ENCODE peak calls at places on chromosomes 13 and 19, in four cellular contexts. B, J, E and U are unnamed samples.

GRCh38 chr19:35120492-35120891 is 4.9 kb downstream of the FXYD3 start:
- DNase-seq in B (no peak), E (no peak), J (no peak), U (peak; percentile 68)

GRCh38 chr19:37874784-37875183 is 31.6 kb downstream of the WDR87 start:
- DNase-seq in E (no peak), B (no peak), J (no peak), U (no peak)

GRCh38 chr19:45768644-45769053 is 403 bp downstream of the SIX5 start:
- DNase-seq in J (peak; percentile 52), E (peak; percentile 80), B (peak; percentile 75), U (peak; percentile 70)

GRCh38 chr19:17807731-17808316 is 12.9 kb downstream of the B3GNT3 start:
- DNase-seq in B (no peak), J (no peak), E (no peak), U (no peak)

GRCh38 chr19:34193876-34194275 is 21.6 kb downstream of the LSM14A start:
- DNase-seq in B (no peak), J (no peak), E (no peak), U (no peak)

GRCh38 chr13:106612688-106613087 is 44.8 kb upstream of the ARGLU1 start:
- DNase-seq in J (peak; percentile 56), E (peak; percentile 29), B (no peak), U (no peak)

GRCh38 chr13:113646921-113647340 is 11.1 kb downstream of the ATP4B start:
- DNase-seq in E (peak; percentile 21), B (no peak), J (no peak), U (no peak)

GRCh38 chr19:40962460-40962961 is 28.6 kb upstream of the CYP2B6 start:
- DNase-seq in B (no peak), J (no peak), E (no peak), U (peak; percentile 66)

GRCh38 chr19:5191091-5191490 is 149.5 kb downstream of the PTPRS start:
- DNase-seq in E (no peak), J (no peak), B (no peak), U (no peak)

GRCh38 chr19:2475018-2475701 is 767 bp upstream of the GADD45B start:
- DNase-seq in B (peak; percentile 83), E (peak; percentile 77), J (no peak), U (peak; percentile 55)

GRCh38 chr13:59865398-59865797 is 298.3 kb downstream of the DIAPH3 start:
- DNase-seq in B (no peak), J (no peak), E (no peak), U (no peak)

GRCh38 chr13:87942204-87942603 is 271.0 kb downstream of the SLITRK5 start:
- DNase-seq in E (no peak), B (no peak), J (no peak), U (no peak)

GRCh38 chr13:94952787-94953186 is 240.4 kb upstream of the SOX21 start:
- DNase-seq in E (no peak), J (no peak), B (no peak), U (no peak)

GRCh38 chr19:49315111-49315510 is 9.9 kb downstream of the SLC6A16 start:
- DNase-seq in E (no peak), B (no peak), J (no peak), U (no peak)

GRCh38 chr13:98470920-98471319 is 106.0 kb downstream of the STK24 start:
- DNase-seq in B (no peak), J (no peak), E (no peak), U (no peak)
- TF ChIP-seq CTCF in B (no peak), J (no peak), E (no peak), U (no peak)

GRCh38 chr19:15419413-15420025 is 731 bp upstream of the AKAP8L start:
- DNase-seq in B (no peak), E (no peak), J (no peak), U (no peak)
- TF ChIP-seq CTCF in B (no peak), E (no peak), J (no peak), U (no peak)

GRCh38 chr13:101945435-101945834 is 456.4 kb downstream of the FGF14 start:
- DNase-seq in E (no peak), J (no peak), B (peak; percentile 3), U (no peak)
- TF ChIP-seq CTCF in E (no peak), J (no peak), B (no peak), U (no peak)

GRCh38 chr13:96819375-96819774 is 174.9 kb downstream of the OXGR1 start:
- DNase-seq in E (no peak), B (no peak), J (no peak), U (no peak)

GRCh38 chr13:96821381-96821780 is 172.9 kb downstream of the OXGR1 start:
- DNase-seq in J (no peak), E (no peak), B (no peak), U (no peak)

GRCh38 chr13:96824110-96824509 is 170.2 kb downstream of the OXGR1 start:
- DNase-seq in E (no peak), B (no peak), J (no peak), U (no peak)

GRCh38 chr13:96821971-96822370 is 172.3 kb downstream of the OXGR1 start:
- DNase-seq in E (no peak), J (no peak), B (no peak), U (no peak)

DNA sequence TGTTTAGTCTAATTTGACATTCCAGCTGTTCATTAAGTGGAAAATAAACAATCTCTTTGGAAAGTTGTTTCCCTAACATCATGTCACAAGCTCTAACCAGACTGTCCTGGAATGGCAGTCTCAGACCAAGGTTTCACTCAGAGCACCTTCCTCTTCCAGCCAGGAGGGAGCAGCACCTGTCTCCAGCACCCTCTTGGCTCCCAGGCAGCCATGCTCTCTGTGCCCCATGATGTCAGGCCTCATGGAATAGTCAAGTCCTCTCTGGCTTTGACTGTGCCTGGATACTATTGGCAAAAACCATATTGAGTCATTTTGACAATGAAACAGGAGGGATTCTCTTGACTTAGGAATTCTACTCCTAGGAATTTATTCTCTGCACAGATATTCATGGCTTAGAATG is 171.4 kb downstream of the OXGR1 start:
- DNase-seq in E (no peak), B (peak; percentile 22), J (peak; percentile 52), U (peak; percentile 4)
- TF ChIP-seq CTCF in E (no peak), B (peak; percentile 41), J (no peak), U (no peak)

DNA sequence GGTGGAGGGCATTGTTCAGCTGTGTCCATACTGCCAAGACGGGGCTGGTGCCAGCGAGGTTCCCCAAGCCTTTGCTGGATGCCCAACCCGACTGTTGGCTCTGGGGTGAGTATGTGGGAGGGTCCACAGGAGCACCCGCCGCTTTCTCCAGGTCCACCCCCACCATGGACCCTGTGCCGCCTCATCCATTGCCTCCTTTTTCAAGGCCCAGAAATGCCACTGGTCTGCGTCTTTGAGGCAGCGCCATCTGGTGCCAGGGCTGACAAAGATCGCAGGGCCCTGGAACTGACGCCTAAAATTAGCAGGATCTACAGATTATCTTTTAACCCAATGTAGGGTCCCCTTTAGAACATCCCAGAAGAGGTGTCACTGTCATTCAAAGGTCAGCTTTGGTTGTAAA is 34.6 kb downstream of the NFIX start:
- DNase-seq in B (peak; percentile 23), J (no peak), E (no peak), U (no peak)
- TF ChIP-seq CTCF in B (peak; percentile 34), J (no peak), E (no peak), U (no peak)